ENCODE peak calls at places on chromosome 21, in four cellular contexts. Y is H1, U is HepG2, P is GM12878. I is an unnamed sample.

GRCh38 chr21:29196664-29197052 is 66.2 kb downstream of the MAP3K7CL start:
- DNase-seq in Y (no peak), P (no peak), U (no peak), I (no peak)

GRCh38 chr21:33071878-33072306 is 2.0 kb downstream of the OLIG1 start:
- DNase-seq in P (no peak), U (no peak), Y (no peak), I (no peak)

GRCh38 chr21:28110074-28110473 is 882.6 kb downstream of the LTN1 start:
- DNase-seq in Y (no peak), P (no peak), U (no peak), I (no peak)

GRCh38 chr21:27802816-27803475 is 836.1 kb upstream of the ADAMTS5 start:
- DNase-seq in P (no peak), U (no peak), Y (peak; percentile 17), I (peak; percentile 38)

GRCh38 chr21:35737899-35738341 is 322.4 kb downstream of the SETD4 start:
- DNase-seq in Y (no peak), U (no peak), P (no peak), I (no peak)

GRCh38 chr21:35390013-35390776 is 341.1 kb upstream of the RUNX1 start:
- DNase-seq in P (no peak), Y (no peak), U (no peak), I (no peak)

GRCh38 chr21:35138665-35139381 is 89.7 kb upstream of the RUNX1 start:
- DNase-seq in U (no peak), Y (no peak), P (no peak), I (no peak)

GRCh38 chr21:36113647-36114428 is 21.0 kb upstream of the CBR3 start:
- DNase-seq in U (peak; percentile 70), P (no peak), Y (no peak), I (no peak)

GRCh38 chr21:34017127-34017961 is 56.0 kb upstream of the MRPS6 start:
- DNase-seq in P (peak; percentile 79), U (peak; percentile 56), Y (no peak), I (no peak)

GRCh38 chr21:46515109-46515508 is 56.4 kb downstream of the DIP2A start:
- DNase-seq in U (no peak), Y (no peak), P (no peak), I (no peak)

GRCh38 chr21:36030581-36031189 is 29.6 kb downstream of the SETD4 start:
- DNase-seq in Y (no peak), P (no peak), U (no peak), I (no peak)

GRCh38 chr21:10641107-10641506 is 119.7 kb downstream of the TPTE start:
- DNase-seq in U (no peak), Y (no peak), P (no peak), I (no peak)
- H3K4me3 ChIP-seq in U (no peak overlapping the region), Y (no peak overlapping the region), P (no peak overlapping the region), I (no peak overlapping the region)

GRCh38 chr21:45379901-45380330 is 25.0 kb upstream of the COL18A1 start:
- DNase-seq in P (no peak), Y (no peak), U (no peak), I (no peak)
- TF ChIP-seq YY1 in P (no peak), Y (no peak), U (no peak), I (no peak)

DNA sequence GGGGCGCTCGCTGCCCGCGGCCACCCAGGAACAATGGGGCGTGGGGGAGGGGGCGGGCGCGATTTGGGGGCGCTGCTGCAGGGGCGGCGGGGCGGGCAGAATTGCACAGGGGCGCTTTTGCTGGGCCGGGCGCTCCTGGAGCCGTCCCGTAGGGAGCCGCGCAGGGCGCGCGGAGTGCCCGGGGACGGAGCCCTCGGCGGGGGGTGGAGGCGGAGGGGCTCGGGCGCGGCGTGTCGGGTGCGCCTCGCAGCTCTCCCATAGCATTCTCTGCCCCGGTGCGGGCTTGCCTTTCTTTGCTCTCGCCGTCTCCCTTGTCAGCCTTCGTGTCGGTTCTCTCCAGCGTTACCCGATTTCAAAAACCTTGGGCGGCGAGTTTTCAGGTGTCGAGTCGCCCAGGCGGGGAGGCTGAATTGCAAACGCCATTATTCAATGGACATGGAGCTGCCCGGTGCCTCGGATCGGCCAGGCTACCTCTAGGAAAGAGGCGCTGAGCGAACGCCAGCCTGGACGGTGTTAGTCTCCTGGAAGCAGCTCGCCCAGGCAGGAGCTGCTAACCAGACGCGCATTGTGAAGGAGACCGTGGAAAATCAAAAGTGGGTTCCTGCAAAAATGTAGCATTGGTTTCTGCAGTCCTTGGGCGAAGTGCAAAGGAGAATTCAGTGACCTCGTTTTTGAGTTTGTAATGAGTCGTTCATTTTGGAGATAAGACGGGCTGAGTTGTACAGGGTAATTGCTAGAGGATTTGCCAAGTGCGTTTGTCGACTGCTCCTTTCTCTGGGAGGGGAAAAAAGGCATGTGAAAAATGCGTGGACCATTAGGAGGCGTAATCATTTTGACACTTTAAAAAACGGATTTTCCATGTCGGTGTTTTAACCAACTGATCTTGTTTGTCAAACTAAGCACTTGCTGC is 626 bp downstream of the CXADR start:
- DNase-seq in U (peak; percentile 16), P (no peak), Y (no peak), I (no peak)
- TF ChIP-seq SUZ12 in U (no peak), P (peak; percentile 62), Y (no peak), I (no peak)

GRCh38 chr21:19181604-19182140 is 778.1 kb upstream of the TMPRSS15 start:
- DNase-seq in Y (no peak), U (no peak), P (no peak), I (no peak)
- H3K4me3 ChIP-seq in Y (no peak overlapping the region), U (no peak overlapping the region), P (no peak overlapping the region), I (no peak overlapping the region)

DNA sequence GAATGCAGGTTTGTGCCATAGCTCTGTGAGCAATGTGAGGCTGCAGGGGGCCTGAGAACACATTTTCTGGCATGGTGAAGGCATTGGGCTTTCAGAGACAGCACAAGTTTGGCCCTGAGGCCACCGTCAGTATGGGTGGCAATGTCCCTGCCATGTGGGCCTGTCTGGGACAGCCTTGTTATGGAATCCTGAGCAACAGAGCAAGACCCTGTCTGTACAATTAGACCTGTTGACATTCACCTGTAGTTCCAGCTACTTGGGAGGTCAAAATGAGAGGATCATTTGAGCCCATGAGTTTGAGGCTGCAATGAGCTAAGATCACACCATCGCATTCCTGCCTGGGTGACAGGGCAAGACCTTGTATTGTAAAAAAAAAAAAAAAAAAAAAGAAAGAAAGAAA is 35.6 kb downstream of the PRDM15 start:
- DNase-seq in Y (no peak), P (no peak), U (no peak), I (no peak)
- TF ChIP-seq YY1 in Y (no peak), P (no peak), U (no peak), I (no peak)

GRCh38 chr21:31557421-31557955 is 102.0 kb upstream of the SOD1 start:
- DNase-seq in Y (no peak), P (no peak), U (no peak), I (no peak)
- TF ChIP-seq SUZ12 in Y (no peak), P (no peak), U (no peak), I (no peak)

GRCh38 chr21:38768385-38769071 is 37.2 kb upstream of the ETS2 start:
- DNase-seq in U (no peak), P (no peak), Y (no peak), I (no peak)
- H3K4me3 ChIP-seq in U (no peak overlapping the region), P (no peak overlapping the region), Y (no peak overlapping the region), I (no peak overlapping the region)

GRCh38 chr21:37660709-37661108 is 255.5 kb downstream of the KCNJ6 start:
- DNase-seq in U (no peak), Y (no peak), P (no peak), I (no peak)

GRCh38 chr21:37659874-37660273 is 256.4 kb downstream of the KCNJ6 start:
- DNase-seq in P (no peak), U (no peak), Y (no peak), I (no peak)

GRCh38 chr21:37658121-37658993 is 257.9 kb downstream of the KCNJ6 start:
- DNase-seq in U (no peak), Y (no peak), P (no peak), I (no peak)

GRCh38 chr21:37656899-37657298 is 259.4 kb downstream of the KCNJ6 start:
- DNase-seq in U (no peak), P (no peak), Y (no peak), I (no peak)

DNA sequence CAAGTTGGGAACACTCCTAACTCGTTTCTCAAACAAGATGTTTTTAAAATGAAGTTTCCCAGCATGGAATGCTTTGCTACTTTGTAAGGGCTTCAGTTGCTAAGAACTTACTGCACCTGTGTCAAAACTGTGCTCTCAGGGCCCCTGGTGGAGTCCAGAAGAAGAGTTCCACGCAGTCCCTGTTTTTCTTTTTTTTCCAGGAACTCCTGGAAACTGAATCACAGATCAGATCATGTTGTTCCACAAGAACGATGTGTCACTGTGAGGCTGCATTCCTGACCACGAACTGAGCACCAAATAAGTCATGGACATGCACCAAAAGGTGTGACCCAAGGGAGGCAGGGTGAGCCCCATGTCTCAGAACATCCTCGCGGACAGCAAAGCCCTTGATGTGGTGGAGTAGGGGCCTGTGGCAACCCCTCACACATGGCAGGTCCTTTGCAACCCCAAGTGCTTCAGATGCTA is 257.2 kb downstream of the KCNJ6 start:
- DNase-seq in U (no peak), Y (no peak), P (no peak), I (no peak)
- TF ChIP-seq YY1 in U (no peak), Y (no peak), P (no peak), I (no peak)

GRCh38 chr21:42794551-42794950 is 84.8 kb downstream of the WDR4 start:
- DNase-seq in Y (no peak), P (no peak), U (no peak), I (no peak)

GRCh38 chr21:42793774-42794173 is 85.6 kb downstream of the WDR4 start:
- DNase-seq in P (no peak), U (no peak), Y (no peak), I (no peak)

GRCh38 chr21:42798106-42798505 is 81.2 kb downstream of the WDR4 start:
- DNase-seq in Y (no peak), U (no peak), P (no peak), I (no peak)

GRCh38 chr21:42797522-42797921 is 81.8 kb downstream of the WDR4 start:
- DNase-seq in P (no peak), U (no peak), Y (no peak), I (no peak)

DNA sequence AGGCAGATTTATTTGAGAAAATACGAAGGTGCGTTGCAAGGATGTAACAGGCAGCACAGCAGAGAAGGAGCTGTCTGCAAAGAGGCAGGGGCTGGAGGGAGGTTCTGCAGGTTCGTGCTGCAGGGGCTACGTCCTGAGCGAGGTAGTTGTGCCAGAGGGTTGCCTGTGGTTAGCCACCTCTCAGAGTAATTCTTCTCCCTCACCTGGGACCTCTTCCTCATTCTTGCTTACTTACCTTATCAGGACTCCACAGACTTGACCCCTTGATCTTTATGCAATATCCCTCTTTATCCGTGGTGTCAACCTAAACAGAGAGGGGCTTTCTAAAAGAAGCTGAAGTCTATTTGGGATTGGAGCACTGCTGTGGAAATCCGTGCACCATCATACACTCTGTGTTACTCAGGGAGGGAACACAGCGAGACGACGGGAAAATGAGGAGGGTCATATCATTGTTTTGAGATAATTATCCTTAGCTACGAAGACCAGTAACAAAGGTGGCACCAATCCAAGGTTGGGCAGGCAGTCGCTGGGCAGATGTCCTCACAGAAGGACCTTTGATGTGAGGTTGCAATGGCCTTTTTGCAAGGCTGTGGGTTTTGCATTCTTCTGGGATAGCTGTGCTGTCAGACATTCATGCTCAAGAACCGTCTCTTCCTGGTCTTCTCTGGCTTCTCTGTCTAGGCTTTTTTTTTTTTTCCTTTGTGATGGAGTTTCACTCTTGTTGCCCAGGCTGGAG is 82.8 kb downstream of the WDR4 start:
- DNase-seq in U (peak; percentile 63), P (no peak), Y (no peak), I (no peak)
- TF ChIP-seq SUZ12 in U (no peak), P (no peak), Y (no peak), I (no peak)

GRCh38 chr21:41219498-41220207 is 51.7 kb downstream of the BACE2 start:
- DNase-seq in U (no peak), Y (no peak), P (no peak), I (no peak)
- H3K4me3 ChIP-seq in U (no peak overlapping the region), Y (no peak overlapping the region), P (no peak overlapping the region), I (no peak overlapping the region)